ENCODE peak calls at places on chromosomes 7 and 10, in six cellular contexts. C is IMR-90, X is fibroblast of lung, J is foreskin keratinocyte, L is psoas muscle, Z is adrenal gland. W is an unnamed sample.
A peak's percentile ranks its signal among the peaks of the same experiment; 100 is the strongest.

GRCh38 chr7:17939111-17939669 is 1.1 kb downstream of the SNX13 start:
- DNase-seq in Z (no peak), J (peak; percentile 37), X (peak; percentile 45), C (peak; percentile 30), L (no peak), W (no peak)

GRCh38 chr7:79529214-79529895 is 75.9 kb upstream of the MAGI2 start:
- DNase-seq in L (no peak), J (no peak), C (peak; percentile 18), Z (no peak), X (no peak), W (no peak)

GRCh38 chr10:114995468-114995867 is 57.5 kb downstream of the TRUB1 start:
- DNase-seq in Z (no peak), J (no peak), L (no peak), X (peak; percentile 77), C (peak; percentile 61), W (no peak)

GRCh38 chr10:110525349-110526260 is 27.9 kb downstream of the DUSP5 start:
- DNase-seq in J (peak; percentile 62), C (peak; percentile 80), Z (no peak), L (no peak), X (peak; percentile 65), W (no peak)

GRCh38 chr7:540997-541396 is 21.4 kb upstream of the PDGFA start:
- DNase-seq in L (no peak), C (no peak), Z (no peak), X (no peak), J (no peak), W (no peak)

GRCh38 chr7:106568680-106569499 is 92.1 kb downstream of the CCDC71L start:
- DNase-seq in L (no peak), X (peak; percentile 63), J (peak; percentile 56), Z (no peak), C (peak; percentile 85), W (no peak)

GRCh38 chr10:114770009-114770408 is 51.6 kb upstream of the FHIP2A start:
- DNase-seq in Z (no peak), L (no peak), C (no peak), X (no peak), J (no peak), W (no peak)

GRCh38 chr7:91876391-91877133 is 3.9 kb downstream of the MTERF1 start:
- DNase-seq in J (no peak), X (peak; percentile 18), L (no peak), Z (no peak), C (peak; percentile 35), W (no peak)

GRCh38 chr10:98309366-98310355 is 41.7 kb upstream of the LOXL4 start:
- DNase-seq in Z (peak; percentile 77), X (peak; percentile 78), C (peak; percentile 87), L (peak; percentile 88), J (no peak), W (peak; percentile 72)

GRCh38 chr7:66859794-66860645 is 61.0 kb upstream of the TMEM248 start:
- DNase-seq in L (peak; percentile 80), Z (no peak), C (peak; percentile 42), J (no peak), X (peak; percentile 12), W (no peak)

GRCh38 chr10:114453576-114453975 is 49.3 kb upstream of the AFAP1L2 start:
- DNase-seq in J (no peak), C (no peak), L (no peak), X (no peak), Z (no peak), W (no peak)

GRCh38 chr7:64869912-64870562 is 33.0 kb upstream of the ZNF273 start:
- DNase-seq in J (no peak), X (no peak), L (no peak), C (no peak), Z (no peak), W (no peak)

GRCh38 chr10:122850705-122851640 is 5.3 kb upstream of the CUZD1 start:
- DNase-seq in C (peak; percentile 64), J (no peak), L (no peak), X (peak; percentile 75), Z (no peak), W (no peak)

GRCh38 chr10:31118561-31118960 is 86.9 kb upstream of the ZNF438 start:
- DNase-seq in Z (no peak), C (peak; percentile 62), J (no peak), X (peak; percentile 92), L (no peak), W (no peak)

GRCh38 chr7:47931788-47932425 is 16.4 kb downstream of the PKD1L1 start:
- DNase-seq in L (no peak), C (peak; percentile 76), J (no peak), Z (no peak), X (peak; percentile 83), W (no peak)

GRCh38 chr7:117248810-117249209 is 74.0 kb downstream of the WNT2 start:
- DNase-seq in C (peak; percentile 71), L (no peak), Z (no peak), X (peak; percentile 31), J (no peak), W (no peak)

GRCh38 chr10:77212632-77213031 is 425.0 kb downstream of the KCNMA1 start:
- DNase-seq in X (no peak), C (no peak), J (no peak), Z (no peak), L (no peak), W (no peak)

GRCh38 chr10:100890696-100891271 is 22.0 kb upstream of the SLF2 start:
- DNase-seq in J (peak; percentile 87), C (peak; percentile 98), L (no peak), X (peak; percentile 98), Z (no peak), W (no peak)

GRCh38 chr10:45386657-45387056 is 12.6 kb downstream of the ALOX5 start:
- DNase-seq in L (no peak), C (no peak), Z (no peak), J (no peak), X (no peak), W (no peak)

GRCh38 chr7:126605553-126605952 is 647.2 kb downstream of the GRM8 start:
- DNase-seq in X (no peak), C (no peak), L (no peak), Z (no peak), J (no peak), W (no peak)

GRCh38 chr7:112997831-112998230 is 88.8 kb downstream of the GPR85 start:
- DNase-seq in X (no peak), L (no peak), C (no peak), J (no peak), Z (no peak), W (no peak)

GRCh38 chr7:123229426-123229825 is 29.7 kb upstream of the SLC13A1 start:
- DNase-seq in X (no peak), J (no peak), L (no peak), Z (no peak), C (no peak), W (no peak)

GRCh38 chr7:68245688-68246087 is 1249.1 kb downstream of the TYW1 start:
- DNase-seq in X (peak; percentile 88), Z (no peak), J (no peak), C (no peak), L (no peak), W (no peak)
- TF ChIP-seq CTCF in X (no peak), Z (no peak), J (no peak), C (no peak), L (no peak), W (no peak)

GRCh38 chr7:23473848-23474097 is 3.5 kb upstream of the IGF2BP3 start:
- DNase-seq in L (no peak), C (no peak), J (no peak), Z (no peak), X (no peak), W (no peak)

GRCh38 chr7:23475579-23475844 is 5.2 kb upstream of the IGF2BP3 start:
- DNase-seq in C (no peak), Z (no peak), X (no peak), J (no peak), L (no peak), W (no peak)

GRCh38 chr7:23474829-23475578 is 4.7 kb upstream of the IGF2BP3 start:
- DNase-seq in Z (no peak), X (no peak), J (no peak), C (no peak), L (no peak), W (no peak)

GRCh38 chr7:23472974-23473847 is 2.9 kb upstream of the IGF2BP3 start:
- DNase-seq in X (no peak), Z (no peak), L (no peak), C (no peak), J (no peak), W (no peak)

GRCh38 chr7:23474098-23474828 is 4.0 kb upstream of the IGF2BP3 start:
- DNase-seq in Z (no peak), C (peak; percentile 95), L (peak; percentile 82), X (peak; percentile 94), J (peak; percentile 81), W (peak; percentile 60)
- H3K27me3 ChIP-seq in Z (peaks cover 99% of the 10 kb centered on the region), C (no peaks in the 10 kb centered on the region), L (peaks cover 19% of the 10 kb centered on the region), X (peaks cover 35% of the 10 kb centered on the region), J (peaks cover 45% of the 10 kb centered on the region), W (peaks cover 100% of the 10 kb centered on the region)

DNA sequence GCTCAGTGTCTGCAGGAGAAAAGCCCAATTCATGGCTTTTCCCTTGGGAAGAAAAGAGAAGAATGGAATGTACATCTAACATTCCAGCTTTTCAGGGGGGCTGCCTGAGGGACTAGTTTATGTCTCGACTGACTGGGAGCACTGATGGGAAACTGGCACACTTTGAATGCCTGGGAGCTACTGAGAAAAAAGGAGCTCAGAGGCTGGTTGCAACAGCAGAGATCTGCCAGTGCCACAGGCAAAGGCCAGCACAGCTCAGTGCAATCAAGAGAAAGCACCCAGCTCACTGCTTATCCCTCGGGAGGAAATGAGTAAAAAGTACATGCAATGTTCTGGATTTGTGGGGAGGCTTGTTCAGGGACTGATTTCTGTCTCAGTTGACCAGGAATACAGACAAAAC is 226.2 kb downstream of the COBL start:
- DNase-seq in X (no peak), J (no peak), C (no peak), L (no peak), Z (no peak), W (no peak)
- H3K27ac ChIP-seq in X (no peak overlapping the region), J (no peak overlapping the region), C (no peak overlapping the region), L (no peak overlapping the region), Z (no peak overlapping the region), W (no peak overlapping the region)

DNA sequence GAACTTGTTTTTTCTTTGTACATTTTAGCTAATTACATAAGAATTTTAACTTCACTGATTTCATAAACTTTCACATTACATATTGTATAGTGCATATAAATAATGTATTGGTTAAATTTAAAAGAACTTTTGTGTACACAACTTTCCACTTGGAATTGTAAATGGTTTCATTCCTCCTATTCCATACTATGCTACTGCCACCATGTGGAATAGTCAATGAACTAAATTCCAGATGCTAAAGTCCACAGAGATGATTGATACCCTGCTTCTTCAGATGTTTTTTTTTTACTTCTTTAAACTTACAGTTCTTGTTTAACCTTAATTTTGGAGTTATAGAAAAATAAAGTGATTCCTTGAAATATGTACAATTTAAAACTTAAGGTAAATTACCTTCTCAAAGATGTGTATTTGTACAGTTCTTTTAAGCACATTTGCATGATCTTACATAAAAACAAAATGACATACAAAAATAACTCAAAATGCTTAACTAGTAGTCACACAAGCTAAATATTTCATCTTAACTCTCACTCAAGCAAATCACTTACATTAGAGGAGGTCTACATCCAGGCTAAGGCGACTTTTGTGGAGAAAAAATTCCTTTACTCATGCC is 247.6 kb upstream of the HGF start:
- DNase-seq in X (peak; percentile 29), L (no peak), Z (no peak), C (peak; percentile 65), J (no peak), W (no peak)
- TF ChIP-seq CTCF in X (peak; percentile 55), L (peak; percentile 41), Z (peak; percentile 43), C (peak; percentile 75), J (peak; percentile 69), W (peak; percentile 60)

DNA sequence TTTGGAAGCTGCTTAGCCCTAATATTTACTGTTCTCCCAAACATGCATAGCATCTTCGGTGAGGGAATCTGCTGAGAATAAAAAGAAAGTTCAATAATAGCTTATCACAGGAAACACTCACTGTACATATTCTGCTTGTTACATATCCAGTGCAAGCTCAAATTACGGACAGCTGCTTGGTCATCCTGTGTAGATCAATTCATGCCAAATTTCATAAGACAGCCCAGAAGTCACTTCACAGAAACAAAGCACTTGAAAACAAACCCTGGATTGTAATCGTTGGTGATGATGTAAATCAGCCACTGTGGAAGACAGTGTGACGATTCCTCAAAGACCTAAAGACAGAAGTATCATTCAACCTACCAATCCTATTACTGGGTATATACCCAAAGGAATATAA is 423.8 kb downstream of the NEBL start:
- DNase-seq in Z (no peak), X (no peak), L (no peak), J (no peak), C (peak; percentile 3), W (no peak)
- H3K27me3 ChIP-seq in Z (no peaks in the 10 kb centered on the region), X (no peaks in the 10 kb centered on the region), L (no peaks in the 10 kb centered on the region), J (no peaks in the 10 kb centered on the region), C (no peaks in the 10 kb centered on the region), W (no peaks in the 10 kb centered on the region)

W was measured in left ventricle myocardium inferior.